ENCODE peak calls at places on chromosomes 7 and 10, in seven cellular contexts. Y is stimulated activated CD4-positive, alpha-beta T cell treated with anti-CD3 and anti-CD28 coated beads, Interleukin-2, amount 100 ng/mL, for 24 hours; F is natural killer cell; P is activated T-helper 1 cell treated with anti-CD3 and anti-CD28 coated beads, Interleukin-2, amount 50 U/mL, for 16 hours; K is GM03348; M is Peyer's patch; E is fibroblast of lung. U is an unnamed sample.

GRCh38 chr10:86486856-86487255 is 34.7 kb downstream of the WAPL start:
- DNase-seq in K (no peak), Y (no peak), F (no peak), E (no peak), P (no peak), M (no peak), U (no peak)

GRCh38 chr7:44196450-44196872 is 4.3 kb upstream of the YKT6 start:
- DNase-seq in Y (peak; percentile 26), M (peak; percentile 60), K (peak; percentile 83), P (no peak), E (peak; percentile 62), F (no peak), U (peak; percentile 88)

GRCh38 chr10:97017474-97017903 is 168.3 kb downstream of the SLIT1 start:
- DNase-seq in F (no peak), P (no peak), M (no peak), Y (no peak), E (no peak), K (no peak), U (peak; percentile 22)

GRCh38 chr7:130912910-130913720 is 179.1 kb upstream of the KLF14 start:
- DNase-seq in M (peak; percentile 90), E (peak; percentile 98), F (peak; percentile 76), Y (peak; percentile 76), P (peak; percentile 78), K (peak; percentile 82), U (no peak)

GRCh38 chr7:51084121-51084520 is 232.5 kb downstream of the COBL start:
- DNase-seq in F (no peak), P (no peak), M (no peak), Y (no peak), E (no peak), K (no peak), U (no peak)

GRCh38 chr10:110704906-110705476 is 60.9 kb downstream of the RBM20 start:
- DNase-seq in P (no peak), Y (no peak), M (no peak), F (no peak), E (no peak), K (no peak), U (no peak)

GRCh38 chr10:109931153-109931552 is 7.8 kb upstream of the XPNPEP1 start:
- DNase-seq in E (peak; percentile 73), Y (no peak), K (no peak), P (no peak), F (no peak), M (no peak), U (no peak)

GRCh38 chr10:110671788-110672579 is 27.8 kb downstream of the RBM20 start:
- DNase-seq in M (peak; percentile 87), P (peak; percentile 58), K (peak; percentile 91), E (peak; percentile 63), Y (peak; percentile 82), F (peak; percentile 64), U (peak; percentile 92)

GRCh38 chr7:98805956-98806838 is 63.6 kb downstream of the TMEM130 start:
- DNase-seq in E (no peak), M (no peak), P (no peak), K (no peak), F (no peak), Y (no peak), U (no peak)

GRCh38 chr7:2892571-2892970 is 48.5 kb upstream of the GNA12 start:
- DNase-seq in M (no peak), P (no peak), K (no peak), Y (no peak), F (no peak), E (no peak), U (no peak)

GRCh38 chr7:139561-140243 is 52.7 kb upstream of the FAM20C start:
- DNase-seq in M (no peak), P (no peak), F (no peak), Y (no peak), K (no peak), E (no peak), U (peak; percentile 35)

GRCh38 chr7:369476-369980 is 79.6 kb downstream of the FOXL3 start:
- DNase-seq in Y (no peak), P (no peak), E (no peak), M (no peak), F (no peak), K (no peak), U (no peak)

GRCh38 chr10:31603245-31604087 is 284.4 kb downstream of the ZEB1 start:
- DNase-seq in M (peak; percentile 93), P (peak; percentile 64), Y (peak; percentile 93), F (peak; percentile 53), K (peak; percentile 99), E (peak; percentile 92), U (peak; percentile 98)

GRCh38 chr7:150351587-150352194 is 10.3 kb upstream of the RARRES2 start:
- DNase-seq in F (no peak), M (no peak), Y (no peak), E (peak; percentile 19), K (no peak), P (no peak), U (no peak)

GRCh38 chr7:107009846-107010203 is 34.7 kb upstream of the PRKAR2B start:
- DNase-seq in P (no peak), K (no peak), F (no peak), Y (no peak), E (no peak), M (no peak), U (no peak)

GRCh38 chr10:34956756-34957155 is 133.4 kb downstream of the CUL2 start:
- DNase-seq in K (no peak), M (no peak), E (no peak), F (no peak), Y (no peak), P (no peak), U (no peak)

GRCh38 chr10:115093776-115094361 is 704 bp downstream of the ATRNL1 start:
- DNase-seq in E (peak; percentile 11), Y (no peak), F (no peak), P (no peak), M (peak; percentile 54), K (peak; percentile 8), U (no peak)

GRCh38 chr7:153381275-153382119 is 621.9 kb downstream of the ACTR3B start:
- DNase-seq in Y (peak; percentile 33), F (no peak), M (no peak), K (no peak), E (no peak), P (no peak), U (peak; percentile 89)

GRCh38 chr10:17644485-17644964 is 574 bp downstream of the STAM start:
- DNase-seq in F (no peak), Y (no peak), M (no peak), P (no peak), E (peak; percentile 55), K (peak; percentile 38), U (no peak)